ENCODE peak calls at places on chromosomes 13 and 19, in four cellular contexts. X is WERI-Rb-1, W is adrenal gland, B is MM.1S. D is an unnamed sample.

GRCh38 chr19:41886761-41887710 is 4.1 kb downstream of the ARHGEF1 start:
- DNase-seq in X (no peak), W (no peak), B (no peak), D (no peak)

GRCh38 chr19:5285955-5286354 is 54.7 kb downstream of the PTPRS start:
- DNase-seq in X (no peak), W (no peak), B (no peak), D (no peak)

GRCh38 chr13:73717632-73718031 is 416.6 kb downstream of the KLF12 start:
- DNase-seq in X (no peak), W (no peak), B (no peak), D (peak; percentile 55)

GRCh38 chr19:47012620-47013019 is 7.0 kb upstream of the NPAS1 start:
- DNase-seq in X (no peak), W (no peak), B (no peak), D (no peak)

GRCh38 chr13:36454962-36455361 is 22.7 kb downstream of the CCNA1 start:
- DNase-seq in X (no peak), W (no peak), B (peak; percentile 14), D (no peak)

GRCh38 chr13:75879656-75880055 is 243.5 kb downstream of the LMO7 start:
- DNase-seq in X (no peak), W (no peak), B (no peak), D (no peak)

GRCh38 chr19:48878219-48879024 is 6.2 kb downstream of the PPP1R15A start:
- DNase-seq in X (no peak), W (peak; percentile 62), B (no peak), D (no peak)

GRCh38 chr13:75263741-75264407 is 218.1 kb downstream of the TBC1D4 start:
- DNase-seq in X (no peak), W (no peak), B (no peak), D (no peak)

GRCh38 chr13:109941951-109942350 is 155.6 kb upstream of the IRS2 start:
- DNase-seq in X (no peak), W (no peak), B (no peak), D (no peak)

GRCh38 chr13:37995052-37995451 is 125.5 kb upstream of the TRPC4 start:
- DNase-seq in X (no peak), W (no peak), B (no peak), D (no peak)

GRCh38 chr13:107838592-107839161 is 376.7 kb downstream of the LIG4 start:
- DNase-seq in X (peak; percentile 32), W (no peak), B (no peak), D (no peak)

GRCh38 chr13:44393391-44393790 is 19.8 kb downstream of the SERP2 start:
- DNase-seq in X (no peak), W (no peak), B (no peak), D (no peak)

GRCh38 chr19:47723573-47723923 is 10.3 kb downstream of the EHD2 start:
- DNase-seq in X (peak; percentile 38), W (peak; percentile 90), B (no peak), D (peak; percentile 57)

GRCh38 chr19:14782978-14783545 is 4.7 kb upstream of the ADGRE2 start:
- DNase-seq in X (no peak), W (no peak), B (no peak), D (no peak)

GRCh38 chr13:25180450-25180794 is 8.3 kb upstream of the AMER2 start:
- DNase-seq in X (peak; percentile 73), W (no peak), B (no peak), D (no peak)

GRCh38 chr13:25179011-25179410 is 6.9 kb upstream of the AMER2 start:
- DNase-seq in X (peak; percentile 68), W (no peak), B (no peak), D (no peak)

GRCh38 chr13:25179810-25180437 is 7.8 kb upstream of the AMER2 start:
- DNase-seq in X (peak; percentile 69), W (no peak), B (no peak), D (no peak)

GRCh38 chr13:25181597-25181996 is 9.5 kb upstream of the AMER2 start:
- DNase-seq in X (peak; percentile 56), W (no peak), B (no peak), D (no peak)

DNA sequence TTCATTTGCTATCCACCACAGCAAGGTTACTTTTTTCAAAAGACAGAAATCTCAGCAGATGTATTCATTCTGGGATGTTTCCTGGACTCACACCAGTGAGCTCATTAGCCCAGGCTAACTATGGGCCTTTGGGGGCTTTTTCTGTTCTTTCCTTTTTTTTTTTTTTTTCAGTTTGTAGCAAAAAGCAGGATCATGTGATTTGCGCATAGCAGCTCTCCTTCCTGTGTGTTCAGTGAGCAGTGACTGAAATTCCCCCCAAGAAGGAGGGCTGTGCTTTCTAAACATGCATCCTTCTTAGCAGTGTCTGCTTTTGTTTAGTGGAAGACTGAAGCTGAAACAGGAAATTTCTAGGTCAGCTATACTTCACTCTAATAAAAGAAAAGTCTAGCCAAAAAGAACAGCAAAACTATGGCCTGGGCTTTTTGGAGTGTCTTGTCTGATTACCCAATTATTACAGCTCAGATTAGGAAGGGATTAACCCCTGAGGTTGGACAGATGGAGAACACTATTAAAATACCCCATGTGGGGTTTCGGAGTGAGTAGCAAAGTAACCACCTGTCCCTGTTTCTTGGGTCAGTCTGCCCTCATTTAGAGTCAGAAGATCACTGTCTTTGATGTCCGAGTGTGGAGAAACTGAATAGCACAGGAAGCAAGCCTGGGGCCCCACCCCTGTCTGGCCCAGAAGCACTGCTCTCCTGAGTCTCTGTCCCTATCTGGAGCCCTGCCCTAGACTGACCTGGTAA is 8.9 kb upstream of the AMER2 start:
- DNase-seq in X (peak; percentile 97), W (no peak), B (no peak), D (peak; percentile 56)
- H3K36me3 ChIP-seq in X (peaks cover 12% of the 10 kb centered on the region), W (no peaks in the 10 kb centered on the region), B (no peaks in the 10 kb centered on the region), D (no peaks in the 10 kb centered on the region)

GRCh38 chr19:8500158-8500557 is 2.3 kb downstream of the PRAM1 start:
- DNase-seq in X (peak; percentile 68), W (no peak), B (no peak), D (no peak)

GRCh38 chr19:8499048-8499833 is 3.2 kb downstream of the PRAM1 start:
- DNase-seq in X (no peak), W (no peak), B (no peak), D (no peak)

GRCh38 chr19:8501968-8502367 is 472 bp downstream of the PRAM1 start:
- DNase-seq in X (no peak), W (no peak), B (no peak), D (no peak)

GRCh38 chr19:8503506-8503905 is 1.1 kb upstream of the PRAM1 start:
- DNase-seq in X (no peak), W (no peak), B (no peak), D (no peak)

DNA sequence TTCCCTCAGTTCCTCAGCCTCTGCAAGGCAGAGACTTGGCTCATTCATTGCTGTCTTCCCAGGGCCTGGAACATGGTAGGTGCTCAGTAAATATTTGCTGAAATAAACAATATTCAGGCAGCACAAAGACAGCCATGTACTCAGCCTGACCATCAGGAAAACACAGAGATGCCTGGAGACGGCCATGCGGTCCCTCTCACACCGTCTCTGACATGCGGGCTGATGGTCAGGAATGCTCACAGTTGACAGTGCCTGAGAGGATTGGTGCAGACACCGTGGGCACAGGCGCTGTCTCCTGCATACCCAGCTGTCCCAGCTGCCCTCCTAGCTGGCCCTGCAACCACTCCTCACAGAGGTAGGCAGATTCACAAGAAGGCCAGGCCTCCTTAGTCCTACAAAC is 893 bp downstream of the PRAM1 start:
- DNase-seq in X (no peak), W (no peak), B (no peak), D (no peak)
- H3K4me3 ChIP-seq in X (no peak overlapping the region), W (no peak overlapping the region), B (no peak overlapping the region), D (no peak overlapping the region)

DNA sequence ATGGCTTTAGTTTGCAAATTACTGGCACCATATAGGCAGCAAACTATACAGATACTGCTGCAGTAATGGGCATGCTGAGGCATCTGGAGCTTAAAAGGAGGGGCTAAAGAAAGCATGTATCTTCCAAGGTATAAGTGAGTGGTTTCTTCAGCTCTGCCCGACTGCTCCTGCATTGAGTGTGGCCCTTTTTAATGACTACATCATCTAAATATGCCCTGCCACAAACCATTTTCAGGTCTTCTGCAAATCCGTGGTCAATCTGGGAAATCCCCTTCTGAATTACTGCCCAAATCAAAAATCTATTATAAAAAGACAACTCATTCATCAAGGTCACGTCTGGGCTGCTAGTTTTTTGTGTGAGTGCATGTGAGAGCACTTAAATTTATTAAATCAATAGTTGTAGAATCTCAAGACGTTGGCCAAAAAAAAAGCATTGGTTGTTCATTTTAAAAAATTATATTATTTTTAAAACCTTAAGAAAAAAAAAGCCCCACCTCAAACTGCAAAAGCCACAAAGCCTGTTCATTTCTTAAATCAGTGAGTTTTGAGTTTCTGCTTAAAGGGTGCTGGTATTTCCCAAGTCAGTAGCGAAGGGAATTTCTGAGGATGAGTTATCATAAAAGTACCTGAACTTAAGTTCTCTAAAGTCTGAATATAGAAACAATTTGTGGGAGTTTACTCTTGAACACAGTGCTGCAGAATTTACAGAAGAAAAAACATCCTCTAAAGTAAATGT is 16.3 kb downstream of the LCP1 start:
- DNase-seq in X (no peak), W (no peak), B (peak; percentile 67), D (no peak)
- H3K27ac ChIP-seq in X (no peak overlapping the region), W (no peak overlapping the region), B (peak overlapping the region; percentile 38), D (no peak overlapping the region)

GRCh38 chr13:102648046-102648445 is 46.8 kb downstream of the METTL21C start:
- DNase-seq in X (no peak), W (no peak), B (no peak), D (no peak)
- H3K36me3 ChIP-seq in X (peaks cover 91% of the 10 kb centered on the region), W (peaks cover 52% of the 10 kb centered on the region), B (peaks cover 59% of the 10 kb centered on the region), D (peaks cover 75% of the 10 kb centered on the region)